ENCODE peak calls at places on chromosomes 12 and 14, in eight cellular contexts. One of them, this sample, is unnamed.

GRCh38 chr14:88228519-88229236 is 94.4 kb downstream of the KCNK10 start:
- DNase-seq in amniotic stem cell: no peak
- DNase-seq in T follicular helper cell: no peak
- DNase-seq in fibroblast of pulmonary artery: no peak
- DNase-seq in RPMI7951: no peak
- DNase-seq in glutamatergic neuron: no peak
- DNase-seq in Calu3: no peak
- DNase-seq in prostate gland: no peak
- DNase-seq in this sample: no peak

GRCh38 chr12:121453022-121453360 is 53.1 kb downstream of the RNF34 start:
- DNase-seq in prostate gland: no peak
- DNase-seq in Calu3: no peak
- DNase-seq in fibroblast of pulmonary artery: no peak
- DNase-seq in amniotic stem cell: no peak
- DNase-seq in RPMI7951: no peak
- DNase-seq in T follicular helper cell: no peak
- DNase-seq in glutamatergic neuron: no peak
- DNase-seq in this sample: no peak

GRCh38 chr12:12018454-12018853 is 52.3 kb upstream of the BCL2L14 start:
- DNase-seq in fibroblast of pulmonary artery: peak
- DNase-seq in T follicular helper cell: no peak
- DNase-seq in prostate gland: peak
- DNase-seq in Calu3: no peak
- DNase-seq in glutamatergic neuron: no peak
- DNase-seq in amniotic stem cell: peak
- DNase-seq in RPMI7951: peak
- DNase-seq in this sample: no peak

GRCh38 chr14:96160913-96161310 is 43.7 kb upstream of the BDKRB2 start:
- DNase-seq in prostate gland: no peak
- DNase-seq in fibroblast of pulmonary artery: no peak
- DNase-seq in Calu3: no peak
- DNase-seq in RPMI7951: no peak
- DNase-seq in glutamatergic neuron: no peak
- DNase-seq in amniotic stem cell: no peak
- DNase-seq in T follicular helper cell: no peak
- DNase-seq in this sample: no peak

GRCh38 chr14:21039585-21040369 is 2.4 kb upstream of the RNASE7 start:
- DNase-seq in Calu3: peak
- DNase-seq in prostate gland: peak
- DNase-seq in RPMI7951: peak
- DNase-seq in amniotic stem cell: peak
- DNase-seq in T follicular helper cell: no peak
- DNase-seq in fibroblast of pulmonary artery: peak
- DNase-seq in glutamatergic neuron: no peak
- DNase-seq in this sample: peak

GRCh38 chr12:119666226-119666808 is 1.6 kb upstream of the PRKAB1 start:
- DNase-seq in glutamatergic neuron: no peak
- DNase-seq in T follicular helper cell: no peak
- DNase-seq in RPMI7951: no peak
- DNase-seq in Calu3: no peak
- DNase-seq in amniotic stem cell: no peak
- DNase-seq in prostate gland: no peak
- DNase-seq in fibroblast of pulmonary artery: no peak
- DNase-seq in this sample: no peak

GRCh38 chr14:50320279-50320678 is 8.2 kb downstream of the DMAC2L start:
- DNase-seq in T follicular helper cell: no peak
- DNase-seq in RPMI7951: peak
- DNase-seq in amniotic stem cell: no peak
- DNase-seq in prostate gland: no peak
- DNase-seq in Calu3: no peak
- DNase-seq in fibroblast of pulmonary artery: peak
- DNase-seq in glutamatergic neuron: no peak
- DNase-seq in this sample: no peak

GRCh38 chr14:87045956-87046355 is 947.0 kb downstream of the GALC start:
- DNase-seq in fibroblast of pulmonary artery: no peak
- DNase-seq in T follicular helper cell: no peak
- DNase-seq in amniotic stem cell: no peak
- DNase-seq in prostate gland: no peak
- DNase-seq in RPMI7951: no peak
- DNase-seq in Calu3: no peak
- DNase-seq in glutamatergic neuron: no peak
- DNase-seq in this sample: no peak

GRCh38 chr14:96905825-96906224 is 108.6 kb downstream of the VRK1 start:
- DNase-seq in amniotic stem cell: no peak
- DNase-seq in prostate gland: no peak
- DNase-seq in glutamatergic neuron: no peak
- DNase-seq in RPMI7951: no peak
- DNase-seq in Calu3: no peak
- DNase-seq in fibroblast of pulmonary artery: peak
- DNase-seq in T follicular helper cell: no peak
- DNase-seq in this sample: no peak

GRCh38 chr12:42002563-42002962 is 142.1 kb downstream of the GXYLT1 start:
- DNase-seq in glutamatergic neuron: no peak
- DNase-seq in fibroblast of pulmonary artery: no peak
- DNase-seq in prostate gland: no peak
- DNase-seq in amniotic stem cell: no peak
- DNase-seq in RPMI7951: no peak
- DNase-seq in T follicular helper cell: no peak
- DNase-seq in Calu3: no peak
- DNase-seq in this sample: no peak

GRCh38 chr12:19710811-19711793 is 271.8 kb downstream of the AEBP2 start:
- DNase-seq in fibroblast of pulmonary artery: peak
- DNase-seq in T follicular helper cell: no peak
- DNase-seq in amniotic stem cell: no peak
- DNase-seq in prostate gland: no peak
- DNase-seq in RPMI7951: no peak
- DNase-seq in glutamatergic neuron: no peak
- DNase-seq in Calu3: no peak
- DNase-seq in this sample: no peak

GRCh38 chr14:50619569-50620141 is 48.5 kb downstream of the SAV1 start:
- DNase-seq in RPMI7951: peak
- DNase-seq in prostate gland: no peak
- DNase-seq in Calu3: no peak
- DNase-seq in amniotic stem cell: no peak
- DNase-seq in glutamatergic neuron: no peak
- DNase-seq in T follicular helper cell: no peak
- DNase-seq in fibroblast of pulmonary artery: peak
- DNase-seq in this sample: no peak

GRCh38 chr12:49665384-49665783 is 41.8 kb downstream of the FMNL3 start:
- DNase-seq in RPMI7951: peak
- DNase-seq in prostate gland: no peak
- DNase-seq in glutamatergic neuron: no peak
- DNase-seq in Calu3: no peak
- DNase-seq in T follicular helper cell: no peak
- DNase-seq in fibroblast of pulmonary artery: no peak
- DNase-seq in amniotic stem cell: no peak
- DNase-seq in this sample: no peak

This sample was measured in WERI-Rb-1.